ENCODE peak calls at places on chromosome X, in five cellular contexts. V is GM06990, U is adrenal gland, C is uterus, M is stomach. G is an unnamed sample.

GRCh38 chrX:70219938-70220764 is 14.3 kb upstream of the AWAT1 start:
- DNase-seq in V (no peak), U (peak), C (no peak), M (no peak), G (no peak)

GRCh38 chrX:53340852-53341645 is 59.7 kb upstream of the IQSEC2 start:
- DNase-seq in M (no peak), V (no peak), U (no peak), C (no peak), G (no peak)

GRCh38 chrX:110853610-110854009 is 58.0 kb upstream of the CHRDL1 start:
- DNase-seq in C (no peak), V (no peak), M (no peak), U (peak), G (peak)

GRCh38 chrX:103782640-103783039 is 6.0 kb downstream of the PLP1 start:
- DNase-seq in U (no peak), M (no peak), C (no peak), V (no peak), G (no peak)

GRCh38 chrX:120549483-120550452 is 11.0 kb downstream of the CUL4B start:
- DNase-seq in M (no peak), V (no peak), U (peak), C (no peak), G (peak)

GRCh38 chrX:152913354-152913753 is 15.5 kb downstream of the ZNF185 start:
- DNase-seq in C (no peak), U (no peak), V (no peak), M (no peak), G (no peak)

GRCh38 chrX:71195959-71196727 is 26.9 kb upstream of the GJB1 start:
- DNase-seq in U (no peak), C (no peak), M (no peak), V (no peak), G (peak)

GRCh38 chrX:108516184-108516583 is 76.5 kb downstream of the COL4A5 start:
- DNase-seq in M (no peak), U (no peak), C (no peak), V (no peak), G (no peak)

GRCh38 chrX:67545772-67546495 is 2.1 kb downstream of the AR start:
- DNase-seq in U (peak), M (no peak), C (peak), V (no peak), G (no peak)

GRCh38 chrX:119477812-119478232 is 9.6 kb downstream of the SLC25A5 start:
- DNase-seq in M (peak), C (peak), V (no peak), U (peak), G (no peak)

GRCh38 chrX:73267979-73268378 is 53.3 kb upstream of the NAP1L2 start:
- DNase-seq in V (no peak), M (no peak), C (no peak), U (no peak), G (no peak)

GRCh38 chrX:28498658-28499057 is 88.6 kb upstream of the IL1RAPL1 start:
- DNase-seq in V (no peak), C (no peak), M (no peak), U (no peak), G (no peak)

GRCh38 chrX:65697173-65697572 is 29.7 kb downstream of the MSN start:
- DNase-seq in M (no peak), V (no peak), C (no peak), U (no peak), G (no peak)

GRCh38 chrX:47619486-47620302 is at the start of gene SYN1:
- DNase-seq in V (peak), C (peak), U (peak), M (peak), G (peak)

GRCh38 chrX:115579786-115580294 is 18.9 kb downstream of the PLS3 start:
- DNase-seq in U (no peak), M (no peak), C (no peak), V (no peak), G (no peak)

GRCh38 chrX:45422216-45422925 is 221.7 kb upstream of the DIPK2B start:
- DNase-seq in M (no peak), U (no peak), C (no peak), V (no peak), G (no peak)

GRCh38 chrX:103157511-103158316 is 57.2 kb upstream of the BEX4 start:
- DNase-seq in U (peak), V (no peak), M (no peak), C (no peak), G (peak)

GRCh38 chrX:19613645-19614323 is 98.5 kb upstream of the MAP3K15 start:
- DNase-seq in U (no peak), C (no peak), V (no peak), M (peak), G (no peak)

GRCh38 chrX:112120737-112121136 is 38.2 kb upstream of the TRPC5 start:
- DNase-seq in V (no peak), M (no peak), U (no peak), C (no peak), G (no peak)

GRCh38 chrX:150664290-150664689 is 28.9 kb upstream of the MTMR1 start:
- DNase-seq in U (peak), M (peak), C (no peak), V (no peak), G (no peak)

GRCh38 chrX:12480956-12481355 is 310.3 kb upstream of the PRPS2 start:
- DNase-seq in M (no peak), C (no peak), U (no peak), V (no peak), G (no peak)

GRCh38 chrX:133776072-133776471 is 209.3 kb downstream of the GPC3 start:
- DNase-seq in V (no peak), M (peak), U (no peak), C (no peak), G (peak)

GRCh38 chrX:358651-359143 is 28.0 kb downstream of the PPP2R3B start:
- DNase-seq in U (no peak), C (no peak), M (no peak), V (no peak), G (no peak)

DNA sequence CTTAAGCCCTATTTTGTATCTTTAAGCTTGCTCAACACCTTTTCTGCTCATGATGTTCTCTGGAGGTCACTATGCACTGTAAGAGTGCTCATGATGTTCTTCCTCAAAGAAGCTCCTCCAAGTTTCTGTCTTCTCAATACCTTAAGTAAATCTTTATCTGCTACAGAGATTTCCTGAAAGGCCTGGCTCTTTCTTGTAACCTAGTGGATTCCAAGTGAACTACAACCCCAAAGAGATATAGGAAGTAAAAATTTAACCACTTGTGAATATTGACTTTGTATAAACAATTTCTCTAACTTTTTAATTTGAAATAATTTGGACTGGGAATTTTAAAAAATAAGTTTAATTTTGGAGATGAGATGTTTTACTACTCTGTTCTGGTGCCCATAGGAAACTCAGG is 39.3 kb upstream of the XK start:
- DNase-seq in M (no peak), U (no peak), C (no peak), V (no peak), G (no peak)
- TF ChIP-seq CTCF in M (peak), U (no peak), C (no peak), V (peak), G (no peak)

GRCh38 chrX:138711399-138712347 is at the start of gene FGF13:
- DNase-seq in V (no peak), C (peak), U (no peak), M (peak), G (peak)
- TF ChIP-seq CTCF in V (no peak), C (no peak), U (no peak), M (peak), G (no peak)

DNA sequence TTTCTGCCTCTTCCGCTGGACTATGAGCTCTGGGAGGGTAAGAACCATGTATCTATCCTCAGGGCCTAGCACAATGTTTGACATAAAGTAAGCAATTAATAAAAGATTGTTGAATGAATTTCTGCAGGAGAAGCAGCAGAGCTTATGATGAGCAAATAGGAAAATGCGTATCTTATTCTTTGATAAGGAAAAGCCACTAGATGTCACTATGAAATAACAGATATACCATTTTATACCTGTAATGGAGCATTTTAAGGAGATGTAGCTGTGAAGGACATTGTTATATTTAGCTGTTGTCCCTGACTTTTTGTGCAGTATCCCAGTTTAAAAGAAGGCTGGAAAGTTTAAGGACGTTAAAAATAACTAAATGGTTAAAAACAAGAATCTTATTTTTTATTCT is 147.2 kb upstream of the MBNL3 start:
- DNase-seq in M (no peak), C (no peak), V (no peak), U (no peak), G (no peak)
- TF ChIP-seq CTCF in M (no peak), C (no peak), V (no peak), U (peak), G (no peak)

DNA sequence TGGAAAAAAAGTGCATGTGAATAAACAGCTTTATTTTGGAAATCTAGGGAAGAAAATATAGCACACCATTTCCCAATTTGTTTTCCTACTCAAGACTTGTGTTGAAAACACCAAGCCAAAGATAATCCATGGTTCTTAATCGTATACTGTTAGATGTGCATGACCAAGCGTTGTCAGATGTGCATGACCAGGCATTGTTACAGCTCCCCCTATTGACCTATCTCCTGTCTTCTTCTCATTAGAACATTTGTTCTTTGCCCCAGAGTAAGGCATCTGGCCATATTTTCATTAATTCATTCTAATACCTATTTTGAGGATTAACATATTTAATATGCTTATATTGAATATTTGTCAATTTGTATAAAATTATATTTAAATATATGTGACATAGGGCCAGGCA is 14.4 kb upstream of the VCX start:
- DNase-seq in V (no peak), U (no peak), M (no peak), C (no peak), G (no peak)
- TF ChIP-seq CTCF in V (peak), U (no peak), M (no peak), C (no peak), G (no peak)

GRCh38 chrX:43469391-43470054 is 186.6 kb upstream of the MAOA start:
- DNase-seq in M (no peak), C (no peak), V (no peak), U (no peak), G (no peak)
- TF ChIP-seq CTCF in M (no peak), C (no peak), V (no peak), U (no peak), G (no peak)

G was measured in activated CD8-positive, alpha-beta T cell treated with anti-CD3 and anti-CD28 coated beads for 36 hours.